ENCODE peak calls at places on chromosomes 1 and 21, in eight cellular contexts. One of them, this sample, is unnamed.

GRCh38 chr1:160400284-160400645 is at the start of gene VANGL2:
- DNase-seq in Calu3: peak
- DNase-seq in GM13976: peak
- DNase-seq in breast epithelium: peak
- DNase-seq in cardiac fibroblast: peak
- DNase-seq in endodermal cell: peak
- DNase-seq in astrocyte: peak
- DNase-seq in heart left ventricle: peak
- DNase-seq in this sample: no peak

GRCh38 chr1:21650400-21650799 is 18.8 kb downstream of the RAP1GAP start:
- DNase-seq in astrocyte: no peak
- DNase-seq in heart left ventricle: no peak
- DNase-seq in GM13976: no peak
- DNase-seq in breast epithelium: no peak
- DNase-seq in Calu3: no peak
- DNase-seq in endodermal cell: no peak
- DNase-seq in cardiac fibroblast: no peak
- DNase-seq in this sample: no peak

GRCh38 chr1:116833655-116834054 is 76.1 kb upstream of the PTGFRN start:
- DNase-seq in endodermal cell: no peak
- DNase-seq in cardiac fibroblast: no peak
- DNase-seq in heart left ventricle: no peak
- DNase-seq in astrocyte: no peak
- DNase-seq in GM13976: no peak
- DNase-seq in Calu3: no peak
- DNase-seq in breast epithelium: no peak
- DNase-seq in this sample: no peak

GRCh38 chr1:206893380-206893779 is 3.9 kb upstream of the IL24 start:
- DNase-seq in breast epithelium: no peak
- DNase-seq in Calu3: no peak
- DNase-seq in heart left ventricle: no peak
- DNase-seq in GM13976: no peak
- DNase-seq in cardiac fibroblast: no peak
- DNase-seq in astrocyte: no peak
- DNase-seq in endodermal cell: no peak
- DNase-seq in this sample: no peak

GRCh38 chr1:46413596-46413985 is 19.5 kb downstream of the FAAH start:
- DNase-seq in astrocyte: no peak
- DNase-seq in GM13976: peak
- DNase-seq in heart left ventricle: no peak
- DNase-seq in endodermal cell: peak
- DNase-seq in breast epithelium: no peak
- DNase-seq in cardiac fibroblast: peak
- DNase-seq in Calu3: peak
- DNase-seq in this sample: peak

GRCh38 chr21:44950351-44950750 is 10.5 kb downstream of the SLX9 start:
- DNase-seq in cardiac fibroblast: no peak
- DNase-seq in Calu3: no peak
- DNase-seq in GM13976: no peak
- DNase-seq in astrocyte: no peak
- DNase-seq in endodermal cell: no peak
- DNase-seq in breast epithelium: no peak
- DNase-seq in heart left ventricle: no peak
- DNase-seq in this sample: no peak

GRCh38 chr1:54955359-54955758 is 25.1 kb upstream of the TMEM61 start:
- DNase-seq in endodermal cell: no peak
- DNase-seq in cardiac fibroblast: peak
- DNase-seq in astrocyte: peak
- DNase-seq in GM13976: no peak
- DNase-seq in breast epithelium: no peak
- DNase-seq in heart left ventricle: no peak
- DNase-seq in Calu3: no peak
- DNase-seq in this sample: peak

GRCh38 chr1:94646151-94646643 is 104.6 kb upstream of the F3 start:
- DNase-seq in GM13976: no peak
- DNase-seq in cardiac fibroblast: peak
- DNase-seq in heart left ventricle: no peak
- DNase-seq in astrocyte: peak
- DNase-seq in endodermal cell: no peak
- DNase-seq in breast epithelium: no peak
- DNase-seq in Calu3: peak
- DNase-seq in this sample: peak

GRCh38 chr1:206459703-206460102 is 10.6 kb upstream of the IKBKE start:
- DNase-seq in heart left ventricle: no peak
- DNase-seq in Calu3: no peak
- DNase-seq in astrocyte: no peak
- DNase-seq in breast epithelium: no peak
- DNase-seq in cardiac fibroblast: no peak
- DNase-seq in GM13976: no peak
- DNase-seq in endodermal cell: no peak
- DNase-seq in this sample: no peak

GRCh38 chr1:173093721-173094450 is 43.1 kb upstream of the TNFSF18 start:
- DNase-seq in astrocyte: peak
- DNase-seq in GM13976: no peak
- DNase-seq in endodermal cell: no peak
- DNase-seq in Calu3: no peak
- DNase-seq in breast epithelium: no peak
- DNase-seq in heart left ventricle: no peak
- DNase-seq in cardiac fibroblast: peak
- DNase-seq in this sample: no peak

GRCh38 chr1:14071581-14071980 is 371.6 kb downstream of the PRDM2 start:
- DNase-seq in GM13976: no peak
- DNase-seq in Calu3: no peak
- DNase-seq in breast epithelium: no peak
- DNase-seq in heart left ventricle: no peak
- DNase-seq in astrocyte: peak
- DNase-seq in endodermal cell: no peak
- DNase-seq in cardiac fibroblast: no peak
- DNase-seq in this sample: no peak

GRCh38 chr1:203818399-203818798 is 23.0 kb downstream of the ZBED6 start:
- DNase-seq in astrocyte: no peak
- DNase-seq in cardiac fibroblast: no peak
- DNase-seq in endodermal cell: no peak
- DNase-seq in Calu3: no peak
- DNase-seq in breast epithelium: no peak
- DNase-seq in heart left ventricle: no peak
- DNase-seq in GM13976: no peak
- DNase-seq in this sample: no peak

GRCh38 chr1:60573726-60574409 is 500.3 kb upstream of the C1orf87 start:
- DNase-seq in heart left ventricle: no peak
- DNase-seq in breast epithelium: no peak
- DNase-seq in Calu3: peak
- DNase-seq in endodermal cell: no peak
- DNase-seq in cardiac fibroblast: peak
- DNase-seq in astrocyte: peak
- DNase-seq in GM13976: no peak
- DNase-seq in this sample: no peak

GRCh38 chr1:71350805-71351204 is 270.0 kb upstream of the ZRANB2 start:
- DNase-seq in endodermal cell: no peak
- DNase-seq in heart left ventricle: no peak
- DNase-seq in Calu3: no peak
- DNase-seq in cardiac fibroblast: peak
- DNase-seq in GM13976: no peak
- DNase-seq in astrocyte: peak
- DNase-seq in breast epithelium: no peak
- DNase-seq in this sample: no peak

GRCh38 chr1:45679123-45679522 is 7.2 kb downstream of the GPBP1L1 start:
- DNase-seq in GM13976: no peak
- DNase-seq in astrocyte: peak
- DNase-seq in cardiac fibroblast: peak
- DNase-seq in Calu3: peak
- DNase-seq in heart left ventricle: no peak
- DNase-seq in breast epithelium: no peak
- DNase-seq in endodermal cell: no peak
- DNase-seq in this sample: no peak

GRCh38 chr1:223631367-223631977 is 34.0 kb downstream of the CAPN8 start:
- DNase-seq in endodermal cell: no peak
- DNase-seq in breast epithelium: no peak
- DNase-seq in GM13976: no peak
- DNase-seq in heart left ventricle: no peak
- DNase-seq in Calu3: no peak
- DNase-seq in astrocyte: peak
- DNase-seq in cardiac fibroblast: no peak
- DNase-seq in this sample: no peak

GRCh38 chr1:223628858-223629257 is 36.6 kb downstream of the CAPN8 start:
- DNase-seq in breast epithelium: no peak
- DNase-seq in cardiac fibroblast: no peak
- DNase-seq in astrocyte: no peak
- DNase-seq in GM13976: no peak
- DNase-seq in heart left ventricle: no peak
- DNase-seq in endodermal cell: no peak
- DNase-seq in Calu3: no peak
- DNase-seq in this sample: no peak

GRCh38 chr1:223622132-223622842 is 43.2 kb downstream of the CAPN8 start:
- DNase-seq in GM13976: no peak
- DNase-seq in heart left ventricle: no peak
- DNase-seq in Calu3: no peak
- DNase-seq in endodermal cell: no peak
- DNase-seq in cardiac fibroblast: no peak
- DNase-seq in breast epithelium: no peak
- DNase-seq in astrocyte: no peak
- DNase-seq in this sample: no peak

DNA sequence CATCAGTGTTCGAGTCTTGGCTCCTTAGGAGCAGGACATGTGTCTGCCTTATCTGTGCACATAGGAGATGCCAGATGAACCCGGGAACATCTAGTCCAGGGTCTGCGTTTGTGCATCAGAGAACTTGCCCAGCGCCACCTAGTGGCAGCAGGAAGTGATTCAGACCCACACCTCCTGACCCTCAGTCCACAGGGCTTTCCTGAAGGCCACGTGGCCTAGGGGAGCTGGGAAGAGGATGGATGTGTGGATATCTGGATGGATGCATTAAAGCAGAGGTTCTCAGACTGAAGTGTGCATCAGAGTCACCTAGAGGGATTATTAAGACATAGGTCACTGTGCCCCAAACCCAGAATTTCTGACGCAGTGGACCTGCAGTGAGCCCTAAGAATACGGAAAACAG is 37.3 kb downstream of the CAPN8 start:
- DNase-seq in cardiac fibroblast: peak
- DNase-seq in endodermal cell: peak
- DNase-seq in breast epithelium: no peak
- DNase-seq in heart left ventricle: no peak
- DNase-seq in astrocyte: peak
- DNase-seq in GM13976: peak
- DNase-seq in Calu3: peak
- DNase-seq in this sample: peak
- TF ChIP-seq CTCF in cardiac fibroblast: peak
- TF ChIP-seq CTCF in endodermal cell: peak
- TF ChIP-seq CTCF in breast epithelium: no peak
- TF ChIP-seq CTCF in heart left ventricle: peak
- TF ChIP-seq CTCF in astrocyte: peak
- TF ChIP-seq CTCF in GM13976: peak
- TF ChIP-seq CTCF in Calu3: peak
- TF ChIP-seq CTCF in this sample: peak

GRCh38 chr1:145849356-145850165 is 4.1 kb downstream of the NUDT17 start:
- DNase-seq in astrocyte: peak
- DNase-seq in cardiac fibroblast: peak
- DNase-seq in Calu3: no peak
- DNase-seq in breast epithelium: peak
- DNase-seq in heart left ventricle: no peak
- DNase-seq in endodermal cell: peak
- DNase-seq in GM13976: no peak
- DNase-seq in this sample: peak

GRCh38 chr1:145847827-145848226 is 2.4 kb downstream of the NUDT17 start:
- DNase-seq in breast epithelium: no peak
- DNase-seq in cardiac fibroblast: no peak
- DNase-seq in Calu3: no peak
- DNase-seq in GM13976: no peak
- DNase-seq in endodermal cell: no peak
- DNase-seq in astrocyte: no peak
- DNase-seq in heart left ventricle: no peak
- DNase-seq in this sample: no peak

GRCh38 chr1:145845514-145846161 is at the start of gene NUDT17:
- DNase-seq in Calu3: peak
- DNase-seq in astrocyte: peak
- DNase-seq in endodermal cell: peak
- DNase-seq in cardiac fibroblast: peak
- DNase-seq in GM13976: peak
- DNase-seq in breast epithelium: peak
- DNase-seq in heart left ventricle: peak
- DNase-seq in this sample: peak

GRCh38 chr1:145845144-145845513 is 301 bp upstream of the NUDT17 start:
- DNase-seq in cardiac fibroblast: no peak
- DNase-seq in astrocyte: no peak
- DNase-seq in endodermal cell: no peak
- DNase-seq in Calu3: no peak
- DNase-seq in heart left ventricle: no peak
- DNase-seq in breast epithelium: no peak
- DNase-seq in GM13976: peak
- DNase-seq in this sample: no peak

GRCh38 chr1:145846191-145846590 is 761 bp downstream of the NUDT17 start:
- DNase-seq in breast epithelium: no peak
- DNase-seq in Calu3: peak
- DNase-seq in GM13976: peak
- DNase-seq in cardiac fibroblast: peak
- DNase-seq in heart left ventricle: no peak
- DNase-seq in astrocyte: no peak
- DNase-seq in endodermal cell: peak
- DNase-seq in this sample: peak
- TF ChIP-seq CTCF in breast epithelium: peak
- TF ChIP-seq CTCF in Calu3: peak
- TF ChIP-seq CTCF in GM13976: peak
- TF ChIP-seq CTCF in cardiac fibroblast: peak
- TF ChIP-seq CTCF in heart left ventricle: peak
- TF ChIP-seq CTCF in astrocyte: peak
- TF ChIP-seq CTCF in endodermal cell: peak
- TF ChIP-seq CTCF in this sample: peak

DNA sequence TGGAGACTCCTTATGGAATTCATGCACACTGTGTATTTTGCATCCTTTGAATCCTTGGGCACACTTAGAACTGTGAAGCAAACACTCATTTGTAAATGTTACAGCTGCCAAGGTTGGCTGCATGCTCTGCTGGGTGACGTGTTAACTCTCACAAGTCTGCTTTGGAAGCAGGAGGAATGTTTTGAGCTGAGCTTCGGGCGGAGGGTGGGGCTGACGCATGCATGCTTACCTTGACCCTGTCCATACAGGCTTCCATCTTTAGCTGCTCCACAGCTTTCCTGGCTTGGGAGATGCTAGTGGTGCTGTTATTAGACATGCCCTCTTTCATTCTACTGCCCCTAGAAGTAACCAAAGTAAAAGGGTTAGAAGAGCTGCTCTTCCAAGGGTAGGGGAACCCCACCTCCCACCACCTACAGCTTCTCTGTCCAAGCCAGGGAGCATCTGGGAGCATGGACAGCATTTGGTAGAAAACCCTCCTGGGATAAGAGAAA is 66.0 kb downstream of the GNG4 start:
- DNase-seq in endodermal cell: no peak
- DNase-seq in breast epithelium: no peak
- DNase-seq in cardiac fibroblast: no peak
- DNase-seq in GM13976: no peak
- DNase-seq in astrocyte: no peak
- DNase-seq in Calu3: no peak
- DNase-seq in heart left ventricle: no peak
- DNase-seq in this sample: no peak
- TF ChIP-seq CTCF in endodermal cell: peak
- TF ChIP-seq CTCF in breast epithelium: no peak
- TF ChIP-seq CTCF in cardiac fibroblast: no peak
- TF ChIP-seq CTCF in GM13976: no peak
- TF ChIP-seq CTCF in astrocyte: peak
- TF ChIP-seq CTCF in Calu3: no peak
- TF ChIP-seq CTCF in heart left ventricle: no peak
- TF ChIP-seq CTCF in this sample: peak

GRCh38 chr1:190615818-190616217 is 138.2 kb upstream of the BRINP3 start:
- DNase-seq in breast epithelium: no peak
- DNase-seq in astrocyte: no peak
- DNase-seq in endodermal cell: peak
- DNase-seq in Calu3: no peak
- DNase-seq in cardiac fibroblast: no peak
- DNase-seq in GM13976: no peak
- DNase-seq in heart left ventricle: no peak
- DNase-seq in this sample: no peak
- TF ChIP-seq CTCF in breast epithelium: no peak
- TF ChIP-seq CTCF in astrocyte: no peak
- TF ChIP-seq CTCF in endodermal cell: peak
- TF ChIP-seq CTCF in Calu3: no peak
- TF ChIP-seq CTCF in cardiac fibroblast: no peak
- TF ChIP-seq CTCF in GM13976: no peak
- TF ChIP-seq CTCF in heart left ventricle: no peak
- TF ChIP-seq CTCF in this sample: no peak